ENCODE peak calls at places on chromosomes 5 and 9, in eight cellular contexts. C is NCI-H460; N is brain microvascular endothelial cell; P is stimulated activated CD8-positive, alpha-beta memory T cell treated with anti-CD3 and anti-CD28 coated beads, Interleukin-12 subunit alpha, Interleukin-12 subunit beta, amount 100 ng/mL, for 1 hour; V is AG10803; R is MCF 10A; M is amygdala; H is KG1. W is an unnamed sample.

GRCh38 chr5:92909545-92909962 is 671.5 kb downstream of the NR2F1-AS1 start:
- DNase-seq in M (no peak), C (no peak), V (no peak), P (no peak), H (no peak), N (peak), R (no peak), W (peak)

GRCh38 chr5:32443541-32444190 is 874 bp downstream of the ZFR start:
- DNase-seq in C (no peak), N (peak), P (peak), R (peak), M (peak), H (peak), V (peak), W (peak)

GRCh38 chr5:159393854-159394274 is 63.6 kb upstream of the IL12B start:
- DNase-seq in N (no peak), P (no peak), R (no peak), M (no peak), V (no peak), H (no peak), C (no peak), W (no peak)

GRCh38 chr9:114007991-114008666 is 70.0 kb downstream of the AMBP start:
- DNase-seq in N (no peak), C (no peak), P (no peak), V (no peak), R (no peak), H (no peak), M (no peak), W (no peak)

GRCh38 chr9:37942616-37943328 is 38.8 kb upstream of the SLC25A51 start:
- DNase-seq in R (peak), C (no peak), V (no peak), P (no peak), M (no peak), N (no peak), H (no peak), W (no peak)

GRCh38 chr9:133967024-133967741 is 24.9 kb downstream of the VAV2 start:
- DNase-seq in R (peak), N (peak), M (no peak), H (no peak), P (no peak), V (no peak), C (no peak), W (no peak)

GRCh38 chr5:11384441-11385250 is 519.6 kb downstream of the CTNND2 start:
- DNase-seq in N (no peak), M (peak), H (no peak), R (no peak), C (no peak), V (no peak), P (no peak), W (peak)

GRCh38 chr5:110562189-110562588 is 164.3 kb downstream of the TMEM232 start:
- DNase-seq in H (no peak), R (no peak), M (no peak), C (no peak), V (no peak), N (no peak), P (no peak), W (no peak)

GRCh38 chr5:93154551-93154950 is 426.5 kb downstream of the NR2F1-AS1 start:
- DNase-seq in N (peak), C (no peak), V (no peak), P (no peak), H (no peak), R (no peak), M (no peak), W (no peak)

GRCh38 chr5:112886975-112887374 is 25.9 kb downstream of the SRP19 start:
- DNase-seq in H (no peak), C (no peak), N (no peak), V (no peak), M (no peak), P (no peak), R (no peak), W (no peak)

GRCh38 chr9:2198956-2199635 is 183.9 kb downstream of the SMARCA2 start:
- DNase-seq in V (no peak), N (no peak), R (no peak), H (no peak), M (no peak), P (no peak), C (no peak), W (no peak)

GRCh38 chr5:10493884-10494283 is 52.2 kb downstream of the ROPN1L start:
- DNase-seq in P (no peak), H (no peak), C (no peak), N (no peak), M (no peak), R (no peak), V (no peak), W (no peak)

GRCh38 chr9:22343218-22343611 is 103.4 kb upstream of the DMRTA1 start:
- DNase-seq in R (no peak), H (no peak), M (no peak), P (no peak), N (no peak), C (no peak), V (no peak), W (no peak)

GRCh38 chr5:93078082-93079038 is 502.7 kb downstream of the NR2F1-AS1 start:
- DNase-seq in P (no peak), C (peak), R (peak), M (peak), H (no peak), V (peak), N (peak), W (peak)

GRCh38 chr9:21317956-21318923 is 13.1 kb upstream of the IFNA5 start:
- DNase-seq in V (peak), P (no peak), N (peak), M (no peak), C (peak), H (no peak), R (peak), W (peak)

GRCh38 chr5:9284781-9285307 is 261.0 kb downstream of the SEMA5A start:
- DNase-seq in V (peak), H (no peak), P (no peak), M (no peak), R (no peak), C (peak), N (peak), W (no peak)

GRCh38 chr9:134606951-134607733 is 34.5 kb upstream of the COL5A1 start:
- DNase-seq in V (no peak), R (no peak), C (no peak), H (no peak), P (no peak), N (no peak), M (no peak), W (no peak)

GRCh38 chr9:135048046-135048757 is 39.3 kb upstream of the OLFM1 start:
- DNase-seq in M (no peak), N (no peak), V (no peak), H (no peak), C (no peak), P (no peak), R (no peak), W (no peak)

GRCh38 chr5:126015244-126016054 is 407.8 kb upstream of the GRAMD2B start:
- DNase-seq in R (peak), C (peak), N (peak), P (no peak), V (no peak), H (no peak), M (no peak), W (no peak)

GRCh38 chr5:137753986-137754235 is 252 bp downstream of the HNRNPA0 start:
- DNase-seq in C (no peak), P (no peak), M (no peak), N (no peak), H (peak), V (no peak), R (no peak), W (no peak)

GRCh38 chr5:181028032-181028819 is 11.8 kb upstream of the BTNL9 start:
- DNase-seq in H (no peak), P (no peak), M (no peak), R (no peak), V (no peak), N (no peak), C (no peak), W (no peak)

GRCh38 chr5:142520885-142521284 is 165.0 kb downstream of the FGF1 start:
- DNase-seq in P (no peak), C (no peak), M (no peak), R (no peak), N (no peak), H (no peak), V (peak), W (no peak)

GRCh38 chr5:151454889-151455288 is 7.5 kb downstream of the SLC36A1 start:
- DNase-seq in R (no peak), C (no peak), N (no peak), H (no peak), P (no peak), V (no peak), M (no peak), W (no peak)

GRCh38 chr9:37746448-37747270 is 6.9 kb upstream of the TRMT10B start:
- DNase-seq in H (no peak), M (no peak), P (no peak), R (no peak), V (peak), C (no peak), N (no peak), W (no peak)

GRCh38 chr5:84014966-84015365 is 294.3 kb upstream of the HAPLN1 start:
- DNase-seq in R (no peak), P (no peak), V (no peak), M (no peak), C (no peak), N (no peak), H (no peak), W (no peak)

W was measured in NCI-H2227 treated with DMSO at 0.1 percent for 48 hours.